ENCODE peak calls at places on chromosomes 1 and 21, in eight cellular contexts. One of them, this sample, is unnamed.
A peak's percentile ranks its signal among the peaks of the same experiment; 100 is the strongest.

GRCh38 chr1:211009944-211010343 is 124.0 kb downstream of the KCNH1 start:
- DNase-seq in right atrium auricular region: no peak
- DNase-seq in K562: peak; percentile 4
- DNase-seq in H9: no peak
- DNase-seq in psoas muscle: no peak
- DNase-seq in small intestine: no peak
- DNase-seq in body of pancreas: no peak
- DNase-seq in tibial nerve: no peak
- DNase-seq in this sample: no peak

GRCh38 chr1:26302733-26303405 is 3.6 kb downstream of the UBXN11 start:
- DNase-seq in right atrium auricular region: no peak
- DNase-seq in K562: no peak
- DNase-seq in H9: no peak
- DNase-seq in psoas muscle: peak; percentile 70
- DNase-seq in small intestine: no peak
- DNase-seq in body of pancreas: no peak
- DNase-seq in tibial nerve: no peak
- DNase-seq in this sample: no peak

GRCh38 chr1:95994643-95995042 is 726.9 kb upstream of the PTBP2 start:
- DNase-seq in right atrium auricular region: no peak
- DNase-seq in K562: no peak
- DNase-seq in H9: no peak
- DNase-seq in psoas muscle: no peak
- DNase-seq in small intestine: no peak
- DNase-seq in body of pancreas: no peak
- DNase-seq in tibial nerve: no peak
- DNase-seq in this sample: no peak

GRCh38 chr1:209652121-209652742 is at the start of gene LAMB3:
- DNase-seq in right atrium auricular region: no peak
- DNase-seq in K562: no peak
- DNase-seq in H9: no peak
- DNase-seq in psoas muscle: no peak
- DNase-seq in small intestine: peak; percentile 90
- DNase-seq in body of pancreas: peak; percentile 41
- DNase-seq in tibial nerve: no peak
- DNase-seq in this sample: no peak

GRCh38 chr1:53110370-53111072 is 31.9 kb downstream of the SLC1A7 start:
- DNase-seq in right atrium auricular region: no peak
- DNase-seq in K562: no peak
- DNase-seq in H9: no peak
- DNase-seq in psoas muscle: no peak
- DNase-seq in small intestine: no peak
- DNase-seq in body of pancreas: peak; percentile 25
- DNase-seq in tibial nerve: no peak
- DNase-seq in this sample: no peak

GRCh38 chr1:110340207-110340468 is 961 bp downstream of the RBM15 start:
- DNase-seq in right atrium auricular region: no peak
- DNase-seq in K562: no peak
- DNase-seq in H9: peak; percentile 45
- DNase-seq in psoas muscle: no peak
- DNase-seq in small intestine: no peak
- DNase-seq in body of pancreas: no peak
- DNase-seq in tibial nerve: no peak
- DNase-seq in this sample: no peak

GRCh38 chr1:114512595-114513280 is 1.7 kb upstream of the TRIM33 start:
- DNase-seq in right atrium auricular region: no peak
- DNase-seq in K562: peak; percentile 73
- DNase-seq in H9: peak; percentile 33
- DNase-seq in psoas muscle: no peak
- DNase-seq in small intestine: no peak
- DNase-seq in body of pancreas: no peak
- DNase-seq in tibial nerve: no peak
- DNase-seq in this sample: no peak

GRCh38 chr1:153348511-153349362 is at the start of gene PGLYRP4:
- DNase-seq in right atrium auricular region: no peak
- DNase-seq in K562: no peak
- DNase-seq in H9: peak; percentile 58
- DNase-seq in psoas muscle: no peak
- DNase-seq in small intestine: peak; percentile 57
- DNase-seq in body of pancreas: no peak
- DNase-seq in tibial nerve: no peak
- DNase-seq in this sample: no peak

GRCh38 chr1:202579806-202580205 is 130.4 kb downstream of the SYT2 start:
- DNase-seq in right atrium auricular region: no peak
- DNase-seq in K562: no peak
- DNase-seq in H9: no peak
- DNase-seq in psoas muscle: no peak
- DNase-seq in small intestine: no peak
- DNase-seq in body of pancreas: no peak
- DNase-seq in tibial nerve: no peak
- DNase-seq in this sample: no peak

GRCh38 chr1:151010346-151010726 is 2.1 kb downstream of the PRUNE1 start:
- DNase-seq in right atrium auricular region: no peak
- DNase-seq in K562: no peak
- DNase-seq in H9: no peak
- DNase-seq in psoas muscle: no peak
- DNase-seq in small intestine: no peak
- DNase-seq in body of pancreas: no peak
- DNase-seq in tibial nerve: no peak
- DNase-seq in this sample: no peak

GRCh38 chr1:218679988-218680743 is 335.0 kb downstream of the TGFB2 start:
- DNase-seq in right atrium auricular region: no peak
- DNase-seq in K562: no peak
- DNase-seq in H9: no peak
- DNase-seq in psoas muscle: no peak
- DNase-seq in small intestine: no peak
- DNase-seq in body of pancreas: no peak
- DNase-seq in tibial nerve: no peak
- DNase-seq in this sample: no peak

GRCh38 chr1:101101362-101101761 is 75.8 kb upstream of the DPH5 start:
- DNase-seq in right atrium auricular region: no peak
- DNase-seq in K562: no peak
- DNase-seq in H9: no peak
- DNase-seq in psoas muscle: no peak
- DNase-seq in small intestine: no peak
- DNase-seq in body of pancreas: no peak
- DNase-seq in tibial nerve: no peak
- DNase-seq in this sample: no peak

GRCh38 chr1:143652744-143653143 is 319.0 kb downstream of the FAM72C start:
- DNase-seq in right atrium auricular region: no peak
- DNase-seq in K562: no peak
- DNase-seq in H9: no peak
- DNase-seq in psoas muscle: no peak
- DNase-seq in small intestine: no peak
- DNase-seq in body of pancreas: no peak
- DNase-seq in tibial nerve: no peak
- DNase-seq in this sample: no peak

GRCh38 chr1:143653403-143653802 is 318.4 kb downstream of the FAM72C start:
- DNase-seq in right atrium auricular region: no peak
- DNase-seq in K562: no peak
- DNase-seq in H9: no peak
- DNase-seq in psoas muscle: no peak
- DNase-seq in small intestine: no peak
- DNase-seq in body of pancreas: no peak
- DNase-seq in tibial nerve: no peak
- DNase-seq in this sample: no peak

GRCh38 chr1:143651350-143651992 is 320.3 kb downstream of the FAM72C start:
- DNase-seq in right atrium auricular region: no peak
- DNase-seq in K562: no peak
- DNase-seq in H9: no peak
- DNase-seq in psoas muscle: no peak
- DNase-seq in small intestine: no peak
- DNase-seq in body of pancreas: no peak
- DNase-seq in tibial nerve: no peak
- DNase-seq in this sample: no peak

DNA sequence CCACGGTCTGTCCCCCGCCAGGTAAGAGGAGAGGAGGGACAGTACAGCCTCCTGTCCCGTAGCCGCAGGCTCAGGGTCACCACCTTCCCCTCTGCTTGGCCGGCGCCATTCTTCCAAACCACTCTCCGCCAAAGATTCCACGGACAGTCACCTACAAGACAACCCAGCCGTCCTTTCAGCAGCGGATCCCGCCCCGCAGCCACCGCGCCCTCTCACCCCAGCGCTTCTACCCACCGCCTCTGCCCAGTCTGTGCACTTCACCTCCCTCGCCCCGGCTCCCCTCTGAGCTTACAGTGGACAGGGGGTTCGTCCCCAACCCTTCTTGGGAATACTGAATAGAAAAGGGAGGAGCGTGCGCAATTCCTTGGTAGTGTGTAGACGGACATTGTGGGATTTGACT is 319.6 kb downstream of the FAM72C start:
- DNase-seq in right atrium auricular region: no peak
- DNase-seq in K562: no peak
- DNase-seq in H9: no peak
- DNase-seq in psoas muscle: no peak
- DNase-seq in small intestine: no peak
- DNase-seq in body of pancreas: no peak
- DNase-seq in tibial nerve: no peak
- DNase-seq in this sample: no peak
- H3K9me3 ChIP-seq in right atrium auricular region: no peaks in the 10 kb centered on the region
- H3K9me3 ChIP-seq in K562: no peaks in the 10 kb centered on the region
- H3K9me3 ChIP-seq in H9: peaks cover 86% of the 10 kb centered on the region
- H3K9me3 ChIP-seq in psoas muscle: no peaks in the 10 kb centered on the region
- H3K9me3 ChIP-seq in small intestine: peaks cover 1% of the 10 kb centered on the region
- H3K9me3 ChIP-seq in body of pancreas: no peaks in the 10 kb centered on the region
- H3K9me3 ChIP-seq in tibial nerve: no peaks in the 10 kb centered on the region
- H3K9me3 ChIP-seq in this sample: no peaks in the 10 kb centered on the region

DNA sequence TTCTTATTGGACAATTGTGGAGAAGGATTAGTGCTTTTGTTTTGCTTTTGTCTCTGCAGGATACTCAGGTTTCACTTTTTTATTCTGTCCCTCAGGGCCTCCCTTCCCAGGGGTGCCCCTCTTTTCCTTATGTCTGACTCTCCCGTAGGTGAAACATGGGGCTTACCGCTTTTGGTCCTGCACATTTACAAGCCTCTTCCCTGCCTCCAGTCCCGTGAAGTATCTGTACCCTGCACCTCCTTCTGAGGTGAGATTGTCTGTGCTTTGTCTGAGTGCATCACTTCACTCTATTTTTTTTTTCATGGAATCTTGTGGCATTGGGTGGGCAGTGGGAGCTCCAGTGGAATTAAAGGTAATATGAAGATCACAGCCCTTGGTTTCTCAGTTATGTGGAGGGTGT is 758.1 kb upstream of the TPTE start:
- DNase-seq in right atrium auricular region: no peak
- DNase-seq in K562: no peak
- DNase-seq in H9: no peak
- DNase-seq in psoas muscle: no peak
- DNase-seq in small intestine: no peak
- DNase-seq in body of pancreas: no peak
- DNase-seq in tibial nerve: no peak
- DNase-seq in this sample: no peak
- H3K9me3 ChIP-seq in right atrium auricular region: no peaks in the 10 kb centered on the region
- H3K9me3 ChIP-seq in K562: no peaks in the 10 kb centered on the region
- H3K9me3 ChIP-seq in H9: peaks cover 92% of the 10 kb centered on the region
- H3K9me3 ChIP-seq in psoas muscle: peaks cover 3% of the 10 kb centered on the region
- H3K9me3 ChIP-seq in small intestine: peaks cover 10% of the 10 kb centered on the region
- H3K9me3 ChIP-seq in body of pancreas: no peaks in the 10 kb centered on the region
- H3K9me3 ChIP-seq in tibial nerve: no peaks in the 10 kb centered on the region
- H3K9me3 ChIP-seq in this sample: peaks cover 50% of the 10 kb centered on the region

GRCh38 chr1:247713753-247714152 is 2.7 kb downstream of the OR6F1 start:
- DNase-seq in right atrium auricular region: no peak
- DNase-seq in K562: no peak
- DNase-seq in H9: no peak
- DNase-seq in psoas muscle: no peak
- DNase-seq in small intestine: no peak
- DNase-seq in body of pancreas: no peak
- DNase-seq in tibial nerve: no peak
- DNase-seq in this sample: no peak
- H3K9me3 ChIP-seq in right atrium auricular region: no peaks in the 10 kb centered on the region
- H3K9me3 ChIP-seq in K562: peaks cover 7% of the 10 kb centered on the region
- H3K9me3 ChIP-seq in H9: peaks cover 6% of the 10 kb centered on the region
- H3K9me3 ChIP-seq in psoas muscle: no peaks in the 10 kb centered on the region
- H3K9me3 ChIP-seq in small intestine: no peaks in the 10 kb centered on the region
- H3K9me3 ChIP-seq in body of pancreas: no peaks in the 10 kb centered on the region
- H3K9me3 ChIP-seq in tibial nerve: no peaks in the 10 kb centered on the region
- H3K9me3 ChIP-seq in this sample: no peaks in the 10 kb centered on the region

GRCh38 chr21:9758888-9759287 is 762.5 kb upstream of the TPTE start:
- DNase-seq in right atrium auricular region: no peak
- DNase-seq in K562: no peak
- DNase-seq in H9: no peak
- DNase-seq in psoas muscle: no peak
- DNase-seq in small intestine: no peak
- DNase-seq in body of pancreas: no peak
- DNase-seq in tibial nerve: no peak
- DNase-seq in this sample: no peak
- H3K9me3 ChIP-seq in right atrium auricular region: no peaks in the 10 kb centered on the region
- H3K9me3 ChIP-seq in K562: no peaks in the 10 kb centered on the region
- H3K9me3 ChIP-seq in H9: peaks cover 98% of the 10 kb centered on the region
- H3K9me3 ChIP-seq in psoas muscle: peaks cover 3% of the 10 kb centered on the region
- H3K9me3 ChIP-seq in small intestine: peaks cover 1% of the 10 kb centered on the region
- H3K9me3 ChIP-seq in body of pancreas: no peaks in the 10 kb centered on the region
- H3K9me3 ChIP-seq in tibial nerve: no peaks in the 10 kb centered on the region
- H3K9me3 ChIP-seq in this sample: peaks cover 46% of the 10 kb centered on the region

GRCh38 chr1:42209516-42210370 is 45.2 kb upstream of the GUCA2A start:
- DNase-seq in right atrium auricular region: no peak
- DNase-seq in K562: no peak
- DNase-seq in H9: no peak
- DNase-seq in psoas muscle: no peak
- DNase-seq in small intestine: peak; percentile 28
- DNase-seq in body of pancreas: no peak
- DNase-seq in tibial nerve: no peak
- DNase-seq in this sample: no peak
- H3K9me3 ChIP-seq in right atrium auricular region: no peaks in the 10 kb centered on the region
- H3K9me3 ChIP-seq in K562: peaks cover 3% of the 10 kb centered on the region
- H3K9me3 ChIP-seq in H9: no peaks in the 10 kb centered on the region
- H3K9me3 ChIP-seq in psoas muscle: no peaks in the 10 kb centered on the region
- H3K9me3 ChIP-seq in small intestine: no peaks in the 10 kb centered on the region
- H3K9me3 ChIP-seq in body of pancreas: no peaks in the 10 kb centered on the region
- H3K9me3 ChIP-seq in tibial nerve: peaks cover 4% of the 10 kb centered on the region
- H3K9me3 ChIP-seq in this sample: peaks cover 16% of the 10 kb centered on the region

GRCh38 chr21:36881223-36881622 is 85.2 kb downstream of the HLCS start:
- DNase-seq in right atrium auricular region: peak; percentile 23
- DNase-seq in K562: no peak
- DNase-seq in H9: no peak
- DNase-seq in psoas muscle: no peak
- DNase-seq in small intestine: no peak
- DNase-seq in body of pancreas: no peak
- DNase-seq in tibial nerve: no peak
- DNase-seq in this sample: no peak
- H3K9me3 ChIP-seq in right atrium auricular region: no peaks in the 10 kb centered on the region
- H3K9me3 ChIP-seq in K562: peaks cover 8% of the 10 kb centered on the region
- H3K9me3 ChIP-seq in H9: peaks cover 7% of the 10 kb centered on the region
- H3K9me3 ChIP-seq in psoas muscle: no peaks in the 10 kb centered on the region
- H3K9me3 ChIP-seq in small intestine: no peaks in the 10 kb centered on the region
- H3K9me3 ChIP-seq in body of pancreas: no peaks in the 10 kb centered on the region
- H3K9me3 ChIP-seq in tibial nerve: no peaks in the 10 kb centered on the region
- H3K9me3 ChIP-seq in this sample: peaks cover 12% of the 10 kb centered on the region

DNA sequence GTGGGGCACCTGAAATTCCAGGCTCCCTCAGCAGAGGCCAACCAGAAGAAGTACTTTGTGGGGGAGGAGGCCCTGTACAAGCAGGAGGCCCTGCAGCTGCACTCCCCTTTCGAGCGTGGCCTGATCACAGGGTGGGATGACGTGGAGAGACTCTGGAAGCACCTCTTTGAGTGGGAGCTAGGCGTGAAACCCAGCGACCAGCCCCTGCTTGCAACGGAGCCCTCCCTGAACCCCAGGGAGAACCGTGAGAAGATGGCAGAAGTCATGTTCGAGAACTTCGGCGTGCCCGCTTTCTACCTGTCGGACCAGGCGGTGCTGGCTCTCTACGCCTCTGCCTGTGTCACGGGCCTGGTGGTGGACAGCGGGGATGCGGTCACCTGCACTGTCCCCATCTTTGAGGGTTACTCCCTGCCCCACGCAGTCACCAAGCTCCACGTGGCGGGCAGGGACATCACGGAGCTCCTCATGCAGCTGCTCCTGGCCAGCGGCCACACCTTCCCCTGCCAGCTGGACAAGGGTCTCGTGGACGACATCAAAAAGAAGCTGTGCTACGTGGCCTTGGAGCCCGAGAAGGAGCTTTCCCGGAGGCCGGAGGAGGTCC is 634 bp downstream of the ACTRT2 start:
- DNase-seq in right atrium auricular region: no peak
- DNase-seq in K562: no peak
- DNase-seq in H9: no peak
- DNase-seq in psoas muscle: no peak
- DNase-seq in small intestine: no peak
- DNase-seq in body of pancreas: no peak
- DNase-seq in tibial nerve: no peak
- DNase-seq in this sample: no peak
- H3K9me3 ChIP-seq in right atrium auricular region: no peaks in the 10 kb centered on the region
- H3K9me3 ChIP-seq in K562: no peaks in the 10 kb centered on the region
- H3K9me3 ChIP-seq in H9: peaks cover 34% of the 10 kb centered on the region
- H3K9me3 ChIP-seq in psoas muscle: no peaks in the 10 kb centered on the region
- H3K9me3 ChIP-seq in small intestine: no peaks in the 10 kb centered on the region
- H3K9me3 ChIP-seq in body of pancreas: no peaks in the 10 kb centered on the region
- H3K9me3 ChIP-seq in tibial nerve: no peaks in the 10 kb centered on the region
- H3K9me3 ChIP-seq in this sample: no peaks in the 10 kb centered on the region